ENCODE peak calls at places on chromosomes 4 and X, in nine cellular contexts. One of them, this sample, is unnamed.

GRCh38 chrX:115459883-115460564 is 101.0 kb upstream of the PLS3 start:
- DNase-seq in caudate nucleus: no peak
- DNase-seq in upper lobe of right lung: no peak
- DNase-seq in hypothalamus: no peak
- DNase-seq in skeletal muscle cell: no peak
- DNase-seq in left ventricle myocardium inferior: no peak
- DNase-seq in cardiac fibroblast: peak
- DNase-seq in activated CD4-positive, alpha-beta T cell treated with anti-CD3 and anti-CD28 coated beads for 48 hours: no peak
- DNase-seq in progenitor cell of endocrine pancreas: no peak
- DNase-seq in this sample: no peak

GRCh38 chr4:112182604-112183003 is 37.4 kb downstream of the FAM241A start:
- DNase-seq in activated CD4-positive, alpha-beta T cell treated with anti-CD3 and anti-CD28 coated beads for 48 hours: no peak
- DNase-seq in caudate nucleus: no peak
- DNase-seq in left ventricle myocardium inferior: no peak
- DNase-seq in progenitor cell of endocrine pancreas: no peak
- DNase-seq in hypothalamus: no peak
- DNase-seq in cardiac fibroblast: no peak
- DNase-seq in upper lobe of right lung: no peak
- DNase-seq in skeletal muscle cell: no peak
- DNase-seq in this sample: no peak

GRCh38 chr4:118281611-118282442 is 71.0 kb downstream of the PRSS12 start:
- DNase-seq in hypothalamus: no peak
- DNase-seq in cardiac fibroblast: peak
- DNase-seq in skeletal muscle cell: no peak
- DNase-seq in activated CD4-positive, alpha-beta T cell treated with anti-CD3 and anti-CD28 coated beads for 48 hours: no peak
- DNase-seq in left ventricle myocardium inferior: no peak
- DNase-seq in upper lobe of right lung: no peak
- DNase-seq in caudate nucleus: no peak
- DNase-seq in progenitor cell of endocrine pancreas: no peak
- DNase-seq in this sample: no peak

GRCh38 chr4:2432004-2432403 is 13.2 kb downstream of the CFAP99 start:
- DNase-seq in cardiac fibroblast: no peak
- DNase-seq in hypothalamus: no peak
- DNase-seq in upper lobe of right lung: no peak
- DNase-seq in progenitor cell of endocrine pancreas: no peak
- DNase-seq in skeletal muscle cell: no peak
- DNase-seq in activated CD4-positive, alpha-beta T cell treated with anti-CD3 and anti-CD28 coated beads for 48 hours: no peak
- DNase-seq in left ventricle myocardium inferior: no peak
- DNase-seq in caudate nucleus: no peak
- DNase-seq in this sample: no peak

GRCh38 chr4:62328526-62328925 is 1128.4 kb downstream of the ADGRL3 start:
- DNase-seq in left ventricle myocardium inferior: no peak
- DNase-seq in upper lobe of right lung: no peak
- DNase-seq in hypothalamus: no peak
- DNase-seq in skeletal muscle cell: no peak
- DNase-seq in progenitor cell of endocrine pancreas: no peak
- DNase-seq in cardiac fibroblast: no peak
- DNase-seq in activated CD4-positive, alpha-beta T cell treated with anti-CD3 and anti-CD28 coated beads for 48 hours: no peak
- DNase-seq in caudate nucleus: no peak
- DNase-seq in this sample: no peak

GRCh38 chrX:151697537-151697936 is 2.3 kb downstream of the PRRG3 start:
- DNase-seq in progenitor cell of endocrine pancreas: no peak
- DNase-seq in skeletal muscle cell: peak
- DNase-seq in cardiac fibroblast: peak
- DNase-seq in left ventricle myocardium inferior: no peak
- DNase-seq in caudate nucleus: no peak
- DNase-seq in hypothalamus: no peak
- DNase-seq in upper lobe of right lung: no peak
- DNase-seq in activated CD4-positive, alpha-beta T cell treated with anti-CD3 and anti-CD28 coated beads for 48 hours: no peak
- DNase-seq in this sample: no peak

GRCh38 chr4:85402371-85402770 is 72.6 kb upstream of the ARHGAP24 start:
- DNase-seq in progenitor cell of endocrine pancreas: no peak
- DNase-seq in skeletal muscle cell: peak
- DNase-seq in hypothalamus: no peak
- DNase-seq in cardiac fibroblast: peak
- DNase-seq in caudate nucleus: no peak
- DNase-seq in left ventricle myocardium inferior: no peak
- DNase-seq in activated CD4-positive, alpha-beta T cell treated with anti-CD3 and anti-CD28 coated beads for 48 hours: no peak
- DNase-seq in upper lobe of right lung: no peak
- DNase-seq in this sample: no peak

GRCh38 chr4:169852481-169852880 is 94.7 kb upstream of the HPF1 start:
- DNase-seq in progenitor cell of endocrine pancreas: no peak
- DNase-seq in skeletal muscle cell: no peak
- DNase-seq in activated CD4-positive, alpha-beta T cell treated with anti-CD3 and anti-CD28 coated beads for 48 hours: no peak
- DNase-seq in upper lobe of right lung: no peak
- DNase-seq in cardiac fibroblast: no peak
- DNase-seq in caudate nucleus: no peak
- DNase-seq in left ventricle myocardium inferior: no peak
- DNase-seq in hypothalamus: no peak
- DNase-seq in this sample: no peak

GRCh38 chr4:156949373-156949814 is 22.2 kb downstream of the PDGFC start:
- DNase-seq in left ventricle myocardium inferior: no peak
- DNase-seq in skeletal muscle cell: peak
- DNase-seq in upper lobe of right lung: no peak
- DNase-seq in activated CD4-positive, alpha-beta T cell treated with anti-CD3 and anti-CD28 coated beads for 48 hours: no peak
- DNase-seq in cardiac fibroblast: peak
- DNase-seq in caudate nucleus: no peak
- DNase-seq in hypothalamus: no peak
- DNase-seq in progenitor cell of endocrine pancreas: no peak
- DNase-seq in this sample: no peak

GRCh38 chrX:153460826-153461225 is 9.6 kb downstream of the HAUS7 start:
- DNase-seq in cardiac fibroblast: peak
- DNase-seq in left ventricle myocardium inferior: no peak
- DNase-seq in activated CD4-positive, alpha-beta T cell treated with anti-CD3 and anti-CD28 coated beads for 48 hours: peak
- DNase-seq in progenitor cell of endocrine pancreas: peak
- DNase-seq in caudate nucleus: no peak
- DNase-seq in hypothalamus: peak
- DNase-seq in skeletal muscle cell: no peak
- DNase-seq in upper lobe of right lung: no peak
- DNase-seq in this sample: no peak

GRCh38 chrX:74421181-74422028 is at the start of gene SLC16A2:
- DNase-seq in left ventricle myocardium inferior: peak
- DNase-seq in skeletal muscle cell: peak
- DNase-seq in caudate nucleus: peak
- DNase-seq in cardiac fibroblast: peak
- DNase-seq in hypothalamus: peak
- DNase-seq in progenitor cell of endocrine pancreas: peak
- DNase-seq in upper lobe of right lung: peak
- DNase-seq in activated CD4-positive, alpha-beta T cell treated with anti-CD3 and anti-CD28 coated beads for 48 hours: peak
- DNase-seq in this sample: peak

GRCh38 chr4:176919631-176920030 is 126.9 kb upstream of the VEGFC start:
- DNase-seq in caudate nucleus: no peak
- DNase-seq in upper lobe of right lung: no peak
- DNase-seq in activated CD4-positive, alpha-beta T cell treated with anti-CD3 and anti-CD28 coated beads for 48 hours: no peak
- DNase-seq in left ventricle myocardium inferior: no peak
- DNase-seq in progenitor cell of endocrine pancreas: no peak
- DNase-seq in hypothalamus: no peak
- DNase-seq in cardiac fibroblast: peak
- DNase-seq in skeletal muscle cell: no peak
- DNase-seq in this sample: no peak

GRCh38 chr4:40204507-40205258 is 7.9 kb downstream of the RHOH start:
- DNase-seq in activated CD4-positive, alpha-beta T cell treated with anti-CD3 and anti-CD28 coated beads for 48 hours: no peak
- DNase-seq in cardiac fibroblast: no peak
- DNase-seq in left ventricle myocardium inferior: no peak
- DNase-seq in caudate nucleus: no peak
- DNase-seq in upper lobe of right lung: no peak
- DNase-seq in progenitor cell of endocrine pancreas: no peak
- DNase-seq in hypothalamus: no peak
- DNase-seq in skeletal muscle cell: no peak
- DNase-seq in this sample: no peak

GRCh38 chr4:20997886-20998285 is 297.6 kb downstream of the PACRGL start:
- DNase-seq in upper lobe of right lung: no peak
- DNase-seq in hypothalamus: no peak
- DNase-seq in progenitor cell of endocrine pancreas: no peak
- DNase-seq in skeletal muscle cell: no peak
- DNase-seq in left ventricle myocardium inferior: no peak
- DNase-seq in cardiac fibroblast: no peak
- DNase-seq in activated CD4-positive, alpha-beta T cell treated with anti-CD3 and anti-CD28 coated beads for 48 hours: no peak
- DNase-seq in caudate nucleus: no peak
- DNase-seq in this sample: no peak

GRCh38 chrX:84339507-84340364 is 151.7 kb upstream of the RPS6KA6 start:
- DNase-seq in skeletal muscle cell: no peak
- DNase-seq in activated CD4-positive, alpha-beta T cell treated with anti-CD3 and anti-CD28 coated beads for 48 hours: no peak
- DNase-seq in cardiac fibroblast: peak
- DNase-seq in progenitor cell of endocrine pancreas: no peak
- DNase-seq in left ventricle myocardium inferior: no peak
- DNase-seq in caudate nucleus: no peak
- DNase-seq in upper lobe of right lung: no peak
- DNase-seq in hypothalamus: no peak
- DNase-seq in this sample: no peak

GRCh38 chr4:135927651-135928050 is 1604.6 kb downstream of the PCDH18 start:
- DNase-seq in hypothalamus: no peak
- DNase-seq in upper lobe of right lung: no peak
- DNase-seq in caudate nucleus: no peak
- DNase-seq in left ventricle myocardium inferior: no peak
- DNase-seq in cardiac fibroblast: no peak
- DNase-seq in progenitor cell of endocrine pancreas: no peak
- DNase-seq in activated CD4-positive, alpha-beta T cell treated with anti-CD3 and anti-CD28 coated beads for 48 hours: no peak
- DNase-seq in skeletal muscle cell: no peak
- DNase-seq in this sample: no peak

GRCh38 chr4:163548481-163549243 is 54.2 kb downstream of the TMA16 start:
- DNase-seq in cardiac fibroblast: peak
- DNase-seq in upper lobe of right lung: no peak
- DNase-seq in left ventricle myocardium inferior: no peak
- DNase-seq in caudate nucleus: no peak
- DNase-seq in hypothalamus: no peak
- DNase-seq in skeletal muscle cell: peak
- DNase-seq in activated CD4-positive, alpha-beta T cell treated with anti-CD3 and anti-CD28 coated beads for 48 hours: no peak
- DNase-seq in progenitor cell of endocrine pancreas: no peak
- DNase-seq in this sample: no peak

GRCh38 chr4:16206848-16207247 is 19.4 kb downstream of the TAPT1 start:
- DNase-seq in left ventricle myocardium inferior: no peak
- DNase-seq in caudate nucleus: no peak
- DNase-seq in cardiac fibroblast: no peak
- DNase-seq in upper lobe of right lung: no peak
- DNase-seq in activated CD4-positive, alpha-beta T cell treated with anti-CD3 and anti-CD28 coated beads for 48 hours: no peak
- DNase-seq in skeletal muscle cell: no peak
- DNase-seq in hypothalamus: no peak
- DNase-seq in progenitor cell of endocrine pancreas: no peak
- DNase-seq in this sample: no peak

GRCh38 chr4:177283167-177283566 is 26.5 kb upstream of the NEIL3 start:
- DNase-seq in hypothalamus: no peak
- DNase-seq in progenitor cell of endocrine pancreas: no peak
- DNase-seq in left ventricle myocardium inferior: no peak
- DNase-seq in skeletal muscle cell: no peak
- DNase-seq in cardiac fibroblast: peak
- DNase-seq in activated CD4-positive, alpha-beta T cell treated with anti-CD3 and anti-CD28 coated beads for 48 hours: no peak
- DNase-seq in upper lobe of right lung: no peak
- DNase-seq in caudate nucleus: no peak
- DNase-seq in this sample: no peak

GRCh38 chr4:26838055-26838842 is 22.4 kb upstream of the STIM2 start:
- DNase-seq in skeletal muscle cell: no peak
- DNase-seq in activated CD4-positive, alpha-beta T cell treated with anti-CD3 and anti-CD28 coated beads for 48 hours: no peak
- DNase-seq in upper lobe of right lung: no peak
- DNase-seq in caudate nucleus: no peak
- DNase-seq in hypothalamus: no peak
- DNase-seq in cardiac fibroblast: no peak
- DNase-seq in progenitor cell of endocrine pancreas: no peak
- DNase-seq in left ventricle myocardium inferior: no peak
- DNase-seq in this sample: no peak

GRCh38 chrX:123561439-123562215 is 171.2 kb downstream of the THOC2 start:
- DNase-seq in cardiac fibroblast: no peak
- DNase-seq in progenitor cell of endocrine pancreas: no peak
- DNase-seq in skeletal muscle cell: no peak
- DNase-seq in upper lobe of right lung: no peak
- DNase-seq in activated CD4-positive, alpha-beta T cell treated with anti-CD3 and anti-CD28 coated beads for 48 hours: no peak
- DNase-seq in left ventricle myocardium inferior: no peak
- DNase-seq in hypothalamus: no peak
- DNase-seq in caudate nucleus: no peak
- DNase-seq in this sample: no peak

GRCh38 chr4:163161536-163162205 is 5.0 kb downstream of the NAF1 start:
- DNase-seq in cardiac fibroblast: peak
- DNase-seq in activated CD4-positive, alpha-beta T cell treated with anti-CD3 and anti-CD28 coated beads for 48 hours: peak
- DNase-seq in upper lobe of right lung: no peak
- DNase-seq in hypothalamus: no peak
- DNase-seq in progenitor cell of endocrine pancreas: no peak
- DNase-seq in skeletal muscle cell: peak
- DNase-seq in left ventricle myocardium inferior: no peak
- DNase-seq in caudate nucleus: peak
- DNase-seq in this sample: no peak

GRCh38 chr4:139530833-139531427 is 25.1 kb downstream of the SETD7 start:
- DNase-seq in upper lobe of right lung: no peak
- DNase-seq in left ventricle myocardium inferior: no peak
- DNase-seq in caudate nucleus: no peak
- DNase-seq in cardiac fibroblast: peak
- DNase-seq in progenitor cell of endocrine pancreas: peak
- DNase-seq in hypothalamus: no peak
- DNase-seq in activated CD4-positive, alpha-beta T cell treated with anti-CD3 and anti-CD28 coated beads for 48 hours: peak
- DNase-seq in skeletal muscle cell: no peak
- DNase-seq in this sample: peak

GRCh38 chr4:2804973-2805501 is 12.2 kb downstream of the SH3BP2 start:
- DNase-seq in left ventricle myocardium inferior: peak
- DNase-seq in progenitor cell of endocrine pancreas: no peak
- DNase-seq in upper lobe of right lung: no peak
- DNase-seq in skeletal muscle cell: no peak
- DNase-seq in hypothalamus: no peak
- DNase-seq in cardiac fibroblast: no peak
- DNase-seq in activated CD4-positive, alpha-beta T cell treated with anti-CD3 and anti-CD28 coated beads for 48 hours: no peak
- DNase-seq in caudate nucleus: no peak
- DNase-seq in this sample: peak

GRCh38 chr4:164924670-164925238 is 47.8 kb downstream of the APELA start:
- DNase-seq in upper lobe of right lung: no peak
- DNase-seq in activated CD4-positive, alpha-beta T cell treated with anti-CD3 and anti-CD28 coated beads for 48 hours: no peak
- DNase-seq in caudate nucleus: no peak
- DNase-seq in left ventricle myocardium inferior: no peak
- DNase-seq in hypothalamus: no peak
- DNase-seq in progenitor cell of endocrine pancreas: no peak
- DNase-seq in cardiac fibroblast: no peak
- DNase-seq in skeletal muscle cell: no peak
- DNase-seq in this sample: no peak

GRCh38 chr4:173413043-173413442 is 14.1 kb upstream of the SCRG1 start:
- DNase-seq in left ventricle myocardium inferior: no peak
- DNase-seq in skeletal muscle cell: peak
- DNase-seq in hypothalamus: no peak
- DNase-seq in caudate nucleus: no peak
- DNase-seq in progenitor cell of endocrine pancreas: no peak
- DNase-seq in upper lobe of right lung: no peak
- DNase-seq in cardiac fibroblast: peak
- DNase-seq in activated CD4-positive, alpha-beta T cell treated with anti-CD3 and anti-CD28 coated beads for 48 hours: no peak
- DNase-seq in this sample: no peak

GRCh38 chr4:53189011-53189410 is 176.8 kb downstream of the SCFD2 start:
- DNase-seq in skeletal muscle cell: peak
- DNase-seq in progenitor cell of endocrine pancreas: no peak
- DNase-seq in left ventricle myocardium inferior: no peak
- DNase-seq in upper lobe of right lung: no peak
- DNase-seq in activated CD4-positive, alpha-beta T cell treated with anti-CD3 and anti-CD28 coated beads for 48 hours: no peak
- DNase-seq in cardiac fibroblast: peak
- DNase-seq in caudate nucleus: no peak
- DNase-seq in hypothalamus: no peak
- DNase-seq in this sample: no peak

GRCh38 chr4:5870701-5871100 is 22.2 kb downstream of the CRMP1 start:
- DNase-seq in skeletal muscle cell: no peak
- DNase-seq in left ventricle myocardium inferior: no peak
- DNase-seq in upper lobe of right lung: no peak
- DNase-seq in cardiac fibroblast: no peak
- DNase-seq in hypothalamus: no peak
- DNase-seq in activated CD4-positive, alpha-beta T cell treated with anti-CD3 and anti-CD28 coated beads for 48 hours: no peak
- DNase-seq in caudate nucleus: no peak
- DNase-seq in progenitor cell of endocrine pancreas: no peak
- DNase-seq in this sample: no peak

GRCh38 chrX:125003746-125004446 is 315.8 kb upstream of the TEX13C start:
- DNase-seq in skeletal muscle cell: no peak
- DNase-seq in hypothalamus: no peak
- DNase-seq in upper lobe of right lung: no peak
- DNase-seq in cardiac fibroblast: no peak
- DNase-seq in left ventricle myocardium inferior: no peak
- DNase-seq in activated CD4-positive, alpha-beta T cell treated with anti-CD3 and anti-CD28 coated beads for 48 hours: no peak
- DNase-seq in progenitor cell of endocrine pancreas: no peak
- DNase-seq in caudate nucleus: no peak
- DNase-seq in this sample: no peak

GRCh38 chr4:165124488-165124887 is 11.8 kb upstream of the TMEM192 start:
- DNase-seq in skeletal muscle cell: no peak
- DNase-seq in hypothalamus: no peak
- DNase-seq in progenitor cell of endocrine pancreas: no peak
- DNase-seq in caudate nucleus: no peak
- DNase-seq in upper lobe of right lung: no peak
- DNase-seq in activated CD4-positive, alpha-beta T cell treated with anti-CD3 and anti-CD28 coated beads for 48 hours: no peak
- DNase-seq in left ventricle myocardium inferior: no peak
- DNase-seq in cardiac fibroblast: no peak
- DNase-seq in this sample: no peak

GRCh38 chr4:35151816-35152572 is 1092.3 kb downstream of the ARAP2 start:
- DNase-seq in skeletal muscle cell: no peak
- DNase-seq in caudate nucleus: no peak
- DNase-seq in hypothalamus: no peak
- DNase-seq in cardiac fibroblast: no peak
- DNase-seq in progenitor cell of endocrine pancreas: no peak
- DNase-seq in left ventricle myocardium inferior: no peak
- DNase-seq in activated CD4-positive, alpha-beta T cell treated with anti-CD3 and anti-CD28 coated beads for 48 hours: no peak
- DNase-seq in upper lobe of right lung: no peak
- DNase-seq in this sample: no peak